ENCODE peak calls at places on chromosomes 7 and 10, in four cellular contexts. One of them, this sample, is unnamed.

GRCh38 chr7:30905078-30906012 is 6.3 kb upstream of the AQP1 start:
- DNase-seq in T-cell: no peak
- DNase-seq in pancreas: peak
- DNase-seq in stomach: no peak
- DNase-seq in this sample: peak

GRCh38 chr7:87413951-87414381 is 61.5 kb downstream of the ABCB4 start:
- DNase-seq in T-cell: no peak
- DNase-seq in pancreas: no peak
- DNase-seq in stomach: no peak
- DNase-seq in this sample: no peak

GRCh38 chr10:113820507-113820906 is 33.4 kb downstream of the DCLRE1A start:
- DNase-seq in T-cell: no peak
- DNase-seq in pancreas: no peak
- DNase-seq in stomach: no peak
- DNase-seq in this sample: no peak

GRCh38 chr10:111344804-111345203 is 268.0 kb downstream of the ADRA2A start:
- DNase-seq in T-cell: no peak
- DNase-seq in pancreas: no peak
- DNase-seq in stomach: no peak
- DNase-seq in this sample: no peak

GRCh38 chr10:102230264-102230860 is 4.3 kb downstream of the ELOVL3 start:
- DNase-seq in T-cell: no peak
- DNase-seq in pancreas: peak
- DNase-seq in stomach: peak
- DNase-seq in this sample: peak

GRCh38 chr10:110651044-110651958 is 7.2 kb downstream of the RBM20 start:
- DNase-seq in T-cell: no peak
- DNase-seq in pancreas: no peak
- DNase-seq in stomach: no peak
- DNase-seq in this sample: no peak

GRCh38 chr7:140902305-140902953 is 22.3 kb downstream of the BRAF start:
- DNase-seq in T-cell: no peak
- DNase-seq in pancreas: no peak
- DNase-seq in stomach: no peak
- DNase-seq in this sample: no peak

GRCh38 chr7:50766106-50766505 is 16.6 kb downstream of the GRB10 start:
- DNase-seq in T-cell: no peak
- DNase-seq in pancreas: no peak
- DNase-seq in stomach: no peak
- DNase-seq in this sample: no peak

GRCh38 chr10:11782793-11783557 is 40.2 kb upstream of the PROSER2 start:
- DNase-seq in T-cell: no peak
- DNase-seq in pancreas: no peak
- DNase-seq in stomach: no peak
- DNase-seq in this sample: no peak

GRCh38 chr7:98621573-98622482 is 4.7 kb downstream of the NPTX2 start:
- DNase-seq in T-cell: no peak
- DNase-seq in pancreas: no peak
- DNase-seq in stomach: peak
- DNase-seq in this sample: no peak

GRCh38 chr7:75937958-75938786 is 23.2 kb downstream of the POR start:
- DNase-seq in T-cell: no peak
- DNase-seq in pancreas: peak
- DNase-seq in stomach: no peak
- DNase-seq in this sample: no peak

GRCh38 chr7:54827719-54828118 is 68.7 kb upstream of the SEC61G start:
- DNase-seq in T-cell: no peak
- DNase-seq in pancreas: no peak
- DNase-seq in stomach: no peak
- DNase-seq in this sample: no peak

GRCh38 chr10:77640167-77640566 is 2.6 kb upstream of the KCNMA1 start:
- DNase-seq in T-cell: no peak
- DNase-seq in pancreas: no peak
- DNase-seq in stomach: no peak
- DNase-seq in this sample: no peak

GRCh38 chr10:22821501-22821900 is 106.4 kb upstream of the ARMC3 start:
- DNase-seq in T-cell: no peak
- DNase-seq in pancreas: no peak
- DNase-seq in stomach: no peak
- DNase-seq in this sample: no peak

GRCh38 chr7:15750741-15751140 is 64.3 kb upstream of the MEOX2 start:
- DNase-seq in T-cell: no peak
- DNase-seq in pancreas: no peak
- DNase-seq in stomach: no peak
- DNase-seq in this sample: no peak

GRCh38 chr10:3877092-3878000 is 92.3 kb upstream of the KLF6 start:
- DNase-seq in T-cell: no peak
- DNase-seq in pancreas: no peak
- DNase-seq in stomach: no peak
- DNase-seq in this sample: no peak

GRCh38 chr7:122212754-122213153 is 68.7 kb upstream of the AASS start:
- DNase-seq in T-cell: no peak
- DNase-seq in pancreas: no peak
- DNase-seq in stomach: no peak
- DNase-seq in this sample: no peak

GRCh38 chr10:65030263-65030662 is 1509.1 kb downstream of the REEP3 start:
- DNase-seq in T-cell: no peak
- DNase-seq in pancreas: no peak
- DNase-seq in stomach: no peak
- DNase-seq in this sample: no peak

GRCh38 chr10:34535872-34536271 is 279.2 kb downstream of the PARD3 start:
- DNase-seq in T-cell: no peak
- DNase-seq in pancreas: no peak
- DNase-seq in stomach: no peak
- DNase-seq in this sample: no peak

GRCh38 chr10:52639652-52640051 is 132.9 kb downstream of the MBL2 start:
- DNase-seq in T-cell: no peak
- DNase-seq in pancreas: no peak
- DNase-seq in stomach: no peak
- DNase-seq in this sample: no peak

GRCh38 chr7:99365318-99366141 is 9.0 kb upstream of the ARPC1B start:
- DNase-seq in T-cell: peak
- DNase-seq in pancreas: no peak
- DNase-seq in stomach: peak
- DNase-seq in this sample: peak

GRCh38 chr10:6080417-6080973 is 8.3 kb upstream of the RBM17 start:
- DNase-seq in T-cell: no peak
- DNase-seq in pancreas: no peak
- DNase-seq in stomach: no peak
- DNase-seq in this sample: no peak

GRCh38 chr7:3152714-3153113 is 109.0 kb upstream of the CARD11 start:
- DNase-seq in T-cell: no peak
- DNase-seq in pancreas: no peak
- DNase-seq in stomach: no peak
- DNase-seq in this sample: no peak

GRCh38 chr7:86667732-86668131 is 24.0 kb downstream of the GRM3 start:
- DNase-seq in T-cell: no peak
- DNase-seq in pancreas: no peak
- DNase-seq in stomach: no peak
- DNase-seq in this sample: no peak

GRCh38 chr10:34780818-34781380 is 34.2 kb downstream of the PARD3 start:
- DNase-seq in T-cell: no peak
- DNase-seq in pancreas: peak
- DNase-seq in stomach: no peak
- DNase-seq in this sample: no peak

GRCh38 chr7:73715648-73716317 is 3.7 kb downstream of the STX1A start:
- DNase-seq in T-cell: no peak
- DNase-seq in pancreas: no peak
- DNase-seq in stomach: peak
- DNase-seq in this sample: peak

GRCh38 chr10:5442056-5442989 is 30.0 kb downstream of the NET1 start:
- DNase-seq in T-cell: peak
- DNase-seq in pancreas: peak
- DNase-seq in stomach: no peak
- DNase-seq in this sample: peak